ENCODE peak calls at places on chromosomes 2 and 18, in ten cellular contexts. One of them, this sample, is unnamed.

GRCh38 chr2:3728104-3729054 is 25.0 kb downstream of the DCDC2C start:
- DNase-seq in amniotic stem cell: peak
- DNase-seq in CD8-positive, alpha-beta T cell: no peak
- DNase-seq in T-helper 2 cell treated with Interferon-gamma antibody and Interleukin-4, amounts not matched to agents 5 μg/mL and 100 μg/mL, for 36 hours: no peak
- DNase-seq in activated CD4-positive, alpha-beta T cell treated with anti-CD3 and anti-CD28 coated beads, Interleukin-2, amount 50 U/mL, for 1 hour: no peak
- DNase-seq in mesendoderm: peak
- DNase-seq in HT1080: peak
- DNase-seq in Daoy: peak
- DNase-seq in IMR-90: peak
- DNase-seq in NCI-H1092: no peak
- DNase-seq in this sample: peak

GRCh38 chr2:168338292-168338691 is 90.9 kb upstream of the STK39 start:
- DNase-seq in amniotic stem cell: no peak
- DNase-seq in CD8-positive, alpha-beta T cell: no peak
- DNase-seq in T-helper 2 cell treated with Interferon-gamma antibody and Interleukin-4, amounts not matched to agents 5 μg/mL and 100 μg/mL, for 36 hours: no peak
- DNase-seq in activated CD4-positive, alpha-beta T cell treated with anti-CD3 and anti-CD28 coated beads, Interleukin-2, amount 50 U/mL, for 1 hour: no peak
- DNase-seq in mesendoderm: peak
- DNase-seq in HT1080: peak
- DNase-seq in Daoy: no peak
- DNase-seq in IMR-90: no peak
- DNase-seq in NCI-H1092: no peak
- DNase-seq in this sample: no peak

GRCh38 chr2:178767099-178768060 is 39.8 kb downstream of the TTN start:
- DNase-seq in amniotic stem cell: no peak
- DNase-seq in CD8-positive, alpha-beta T cell: no peak
- DNase-seq in T-helper 2 cell treated with Interferon-gamma antibody and Interleukin-4, amounts not matched to agents 5 μg/mL and 100 μg/mL, for 36 hours: no peak
- DNase-seq in activated CD4-positive, alpha-beta T cell treated with anti-CD3 and anti-CD28 coated beads, Interleukin-2, amount 50 U/mL, for 1 hour: no peak
- DNase-seq in mesendoderm: no peak
- DNase-seq in HT1080: no peak
- DNase-seq in Daoy: no peak
- DNase-seq in IMR-90: no peak
- DNase-seq in NCI-H1092: peak
- DNase-seq in this sample: no peak

GRCh38 chr2:148524519-148524919 is 120.0 kb upstream of the EPC2 start:
- DNase-seq in amniotic stem cell: no peak
- DNase-seq in CD8-positive, alpha-beta T cell: no peak
- DNase-seq in T-helper 2 cell treated with Interferon-gamma antibody and Interleukin-4, amounts not matched to agents 5 μg/mL and 100 μg/mL, for 36 hours: peak
- DNase-seq in activated CD4-positive, alpha-beta T cell treated with anti-CD3 and anti-CD28 coated beads, Interleukin-2, amount 50 U/mL, for 1 hour: peak
- DNase-seq in mesendoderm: no peak
- DNase-seq in HT1080: peak
- DNase-seq in Daoy: no peak
- DNase-seq in IMR-90: no peak
- DNase-seq in NCI-H1092: no peak
- DNase-seq in this sample: no peak

GRCh38 chr2:228541794-228542193 is 360.3 kb upstream of the SPHKAP start:
- DNase-seq in amniotic stem cell: no peak
- DNase-seq in CD8-positive, alpha-beta T cell: no peak
- DNase-seq in T-helper 2 cell treated with Interferon-gamma antibody and Interleukin-4, amounts not matched to agents 5 μg/mL and 100 μg/mL, for 36 hours: no peak
- DNase-seq in activated CD4-positive, alpha-beta T cell treated with anti-CD3 and anti-CD28 coated beads, Interleukin-2, amount 50 U/mL, for 1 hour: no peak
- DNase-seq in mesendoderm: no peak
- DNase-seq in HT1080: peak
- DNase-seq in Daoy: peak
- DNase-seq in IMR-90: peak
- DNase-seq in NCI-H1092: no peak
- DNase-seq in this sample: no peak

GRCh38 chr18:72324677-72325076 is 219.5 kb downstream of the CBLN2 start:
- DNase-seq in amniotic stem cell: no peak
- DNase-seq in CD8-positive, alpha-beta T cell: no peak
- DNase-seq in T-helper 2 cell treated with Interferon-gamma antibody and Interleukin-4, amounts not matched to agents 5 μg/mL and 100 μg/mL, for 36 hours: no peak
- DNase-seq in activated CD4-positive, alpha-beta T cell treated with anti-CD3 and anti-CD28 coated beads, Interleukin-2, amount 50 U/mL, for 1 hour: no peak
- DNase-seq in mesendoderm: no peak
- DNase-seq in HT1080: no peak
- DNase-seq in Daoy: no peak
- DNase-seq in IMR-90: no peak
- DNase-seq in NCI-H1092: no peak
- DNase-seq in this sample: no peak

GRCh38 chr18:79926715-79927596 is 24.5 kb downstream of the SLC66A2 start:
- DNase-seq in amniotic stem cell: no peak
- DNase-seq in CD8-positive, alpha-beta T cell: peak
- DNase-seq in T-helper 2 cell treated with Interferon-gamma antibody and Interleukin-4, amounts not matched to agents 5 μg/mL and 100 μg/mL, for 36 hours: no peak
- DNase-seq in activated CD4-positive, alpha-beta T cell treated with anti-CD3 and anti-CD28 coated beads, Interleukin-2, amount 50 U/mL, for 1 hour: no peak
- DNase-seq in mesendoderm: no peak
- DNase-seq in HT1080: no peak
- DNase-seq in Daoy: no peak
- DNase-seq in IMR-90: no peak
- DNase-seq in NCI-H1092: no peak
- DNase-seq in this sample: no peak

GRCh38 chr2:7671312-7671711 is 754.1 kb downstream of the RNF144A start:
- DNase-seq in amniotic stem cell: no peak
- DNase-seq in CD8-positive, alpha-beta T cell: no peak
- DNase-seq in T-helper 2 cell treated with Interferon-gamma antibody and Interleukin-4, amounts not matched to agents 5 μg/mL and 100 μg/mL, for 36 hours: no peak
- DNase-seq in activated CD4-positive, alpha-beta T cell treated with anti-CD3 and anti-CD28 coated beads, Interleukin-2, amount 50 U/mL, for 1 hour: no peak
- DNase-seq in mesendoderm: no peak
- DNase-seq in HT1080: no peak
- DNase-seq in Daoy: no peak
- DNase-seq in IMR-90: no peak
- DNase-seq in NCI-H1092: no peak
- DNase-seq in this sample: no peak

GRCh38 chr2:5540856-5541255 is 151.3 kb upstream of the SOX11 start:
- DNase-seq in amniotic stem cell: no peak
- DNase-seq in CD8-positive, alpha-beta T cell: no peak
- DNase-seq in T-helper 2 cell treated with Interferon-gamma antibody and Interleukin-4, amounts not matched to agents 5 μg/mL and 100 μg/mL, for 36 hours: no peak
- DNase-seq in activated CD4-positive, alpha-beta T cell treated with anti-CD3 and anti-CD28 coated beads, Interleukin-2, amount 50 U/mL, for 1 hour: no peak
- DNase-seq in mesendoderm: no peak
- DNase-seq in HT1080: no peak
- DNase-seq in Daoy: no peak
- DNase-seq in IMR-90: no peak
- DNase-seq in NCI-H1092: peak
- DNase-seq in this sample: no peak

GRCh38 chr2:220553150-220553549 is 925.7 kb downstream of the SLC4A3 start:
- DNase-seq in amniotic stem cell: no peak
- DNase-seq in CD8-positive, alpha-beta T cell: no peak
- DNase-seq in T-helper 2 cell treated with Interferon-gamma antibody and Interleukin-4, amounts not matched to agents 5 μg/mL and 100 μg/mL, for 36 hours: no peak
- DNase-seq in activated CD4-positive, alpha-beta T cell treated with anti-CD3 and anti-CD28 coated beads, Interleukin-2, amount 50 U/mL, for 1 hour: no peak
- DNase-seq in mesendoderm: no peak
- DNase-seq in HT1080: no peak
- DNase-seq in Daoy: no peak
- DNase-seq in IMR-90: peak
- DNase-seq in NCI-H1092: no peak
- DNase-seq in this sample: no peak

GRCh38 chr18:47397671-47398319 is 146.3 kb upstream of the SKOR2 start:
- DNase-seq in amniotic stem cell: no peak
- DNase-seq in CD8-positive, alpha-beta T cell: no peak
- DNase-seq in T-helper 2 cell treated with Interferon-gamma antibody and Interleukin-4, amounts not matched to agents 5 μg/mL and 100 μg/mL, for 36 hours: no peak
- DNase-seq in activated CD4-positive, alpha-beta T cell treated with anti-CD3 and anti-CD28 coated beads, Interleukin-2, amount 50 U/mL, for 1 hour: no peak
- DNase-seq in mesendoderm: peak
- DNase-seq in HT1080: no peak
- DNase-seq in Daoy: no peak
- DNase-seq in IMR-90: no peak
- DNase-seq in NCI-H1092: no peak
- DNase-seq in this sample: peak

GRCh38 chr2:207055254-207055653 is 110.5 kb downstream of the KLF7 start:
- DNase-seq in amniotic stem cell: no peak
- DNase-seq in CD8-positive, alpha-beta T cell: no peak
- DNase-seq in T-helper 2 cell treated with Interferon-gamma antibody and Interleukin-4, amounts not matched to agents 5 μg/mL and 100 μg/mL, for 36 hours: no peak
- DNase-seq in activated CD4-positive, alpha-beta T cell treated with anti-CD3 and anti-CD28 coated beads, Interleukin-2, amount 50 U/mL, for 1 hour: no peak
- DNase-seq in mesendoderm: no peak
- DNase-seq in HT1080: no peak
- DNase-seq in Daoy: no peak
- DNase-seq in IMR-90: no peak
- DNase-seq in NCI-H1092: no peak
- DNase-seq in this sample: no peak

GRCh38 chr2:8592736-8593135 is 89.1 kb upstream of the ID2 start:
- DNase-seq in amniotic stem cell: no peak
- DNase-seq in CD8-positive, alpha-beta T cell: no peak
- DNase-seq in T-helper 2 cell treated with Interferon-gamma antibody and Interleukin-4, amounts not matched to agents 5 μg/mL and 100 μg/mL, for 36 hours: no peak
- DNase-seq in activated CD4-positive, alpha-beta T cell treated with anti-CD3 and anti-CD28 coated beads, Interleukin-2, amount 50 U/mL, for 1 hour: no peak
- DNase-seq in mesendoderm: peak
- DNase-seq in HT1080: no peak
- DNase-seq in Daoy: no peak
- DNase-seq in IMR-90: no peak
- DNase-seq in NCI-H1092: no peak
- DNase-seq in this sample: no peak

GRCh38 chr2:196750977-196751631 is 48.4 kb downstream of the GTF3C3 start:
- DNase-seq in amniotic stem cell: peak
- DNase-seq in CD8-positive, alpha-beta T cell: peak
- DNase-seq in T-helper 2 cell treated with Interferon-gamma antibody and Interleukin-4, amounts not matched to agents 5 μg/mL and 100 μg/mL, for 36 hours: peak
- DNase-seq in activated CD4-positive, alpha-beta T cell treated with anti-CD3 and anti-CD28 coated beads, Interleukin-2, amount 50 U/mL, for 1 hour: peak
- DNase-seq in mesendoderm: peak
- DNase-seq in HT1080: peak
- DNase-seq in Daoy: peak
- DNase-seq in IMR-90: peak
- DNase-seq in NCI-H1092: no peak
- DNase-seq in this sample: peak

GRCh38 chr18:69444221-69444620 is 43.5 kb downstream of the DOK6 start:
- DNase-seq in amniotic stem cell: peak
- DNase-seq in CD8-positive, alpha-beta T cell: no peak
- DNase-seq in T-helper 2 cell treated with Interferon-gamma antibody and Interleukin-4, amounts not matched to agents 5 μg/mL and 100 μg/mL, for 36 hours: no peak
- DNase-seq in activated CD4-positive, alpha-beta T cell treated with anti-CD3 and anti-CD28 coated beads, Interleukin-2, amount 50 U/mL, for 1 hour: no peak
- DNase-seq in mesendoderm: no peak
- DNase-seq in HT1080: no peak
- DNase-seq in Daoy: no peak
- DNase-seq in IMR-90: no peak
- DNase-seq in NCI-H1092: no peak
- DNase-seq in this sample: no peak

GRCh38 chr2:180205616-180206271 is 198.6 kb upstream of the CWC22 start:
- DNase-seq in amniotic stem cell: no peak
- DNase-seq in CD8-positive, alpha-beta T cell: no peak
- DNase-seq in T-helper 2 cell treated with Interferon-gamma antibody and Interleukin-4, amounts not matched to agents 5 μg/mL and 100 μg/mL, for 36 hours: no peak
- DNase-seq in activated CD4-positive, alpha-beta T cell treated with anti-CD3 and anti-CD28 coated beads, Interleukin-2, amount 50 U/mL, for 1 hour: no peak
- DNase-seq in mesendoderm: no peak
- DNase-seq in HT1080: no peak
- DNase-seq in Daoy: no peak
- DNase-seq in IMR-90: no peak
- DNase-seq in NCI-H1092: no peak
- DNase-seq in this sample: no peak

GRCh38 chr2:23404426-23404825 is 19.4 kb downstream of the KLHL29 start:
- DNase-seq in amniotic stem cell: peak
- DNase-seq in CD8-positive, alpha-beta T cell: no peak
- DNase-seq in T-helper 2 cell treated with Interferon-gamma antibody and Interleukin-4, amounts not matched to agents 5 μg/mL and 100 μg/mL, for 36 hours: no peak
- DNase-seq in activated CD4-positive, alpha-beta T cell treated with anti-CD3 and anti-CD28 coated beads, Interleukin-2, amount 50 U/mL, for 1 hour: no peak
- DNase-seq in mesendoderm: peak
- DNase-seq in HT1080: peak
- DNase-seq in Daoy: peak
- DNase-seq in IMR-90: peak
- DNase-seq in NCI-H1092: peak
- DNase-seq in this sample: peak

GRCh38 chr2:8355046-8355445 is 326.8 kb upstream of the ID2 start:
- DNase-seq in amniotic stem cell: no peak
- DNase-seq in CD8-positive, alpha-beta T cell: no peak
- DNase-seq in T-helper 2 cell treated with Interferon-gamma antibody and Interleukin-4, amounts not matched to agents 5 μg/mL and 100 μg/mL, for 36 hours: no peak
- DNase-seq in activated CD4-positive, alpha-beta T cell treated with anti-CD3 and anti-CD28 coated beads, Interleukin-2, amount 50 U/mL, for 1 hour: no peak
- DNase-seq in mesendoderm: no peak
- DNase-seq in HT1080: no peak
- DNase-seq in Daoy: no peak
- DNase-seq in IMR-90: peak
- DNase-seq in NCI-H1092: no peak
- DNase-seq in this sample: no peak

GRCh38 chr2:1420746-1421480 is 7.7 kb downstream of the TPO start:
- DNase-seq in amniotic stem cell: no peak
- DNase-seq in CD8-positive, alpha-beta T cell: no peak
- DNase-seq in T-helper 2 cell treated with Interferon-gamma antibody and Interleukin-4, amounts not matched to agents 5 μg/mL and 100 μg/mL, for 36 hours: no peak
- DNase-seq in activated CD4-positive, alpha-beta T cell treated with anti-CD3 and anti-CD28 coated beads, Interleukin-2, amount 50 U/mL, for 1 hour: no peak
- DNase-seq in mesendoderm: no peak
- DNase-seq in HT1080: no peak
- DNase-seq in Daoy: no peak
- DNase-seq in IMR-90: no peak
- DNase-seq in NCI-H1092: no peak
- DNase-seq in this sample: no peak

GRCh38 chr2:70999362-70999761 is 4.7 kb upstream of the TEX261 start:
- DNase-seq in amniotic stem cell: no peak
- DNase-seq in CD8-positive, alpha-beta T cell: peak
- DNase-seq in T-helper 2 cell treated with Interferon-gamma antibody and Interleukin-4, amounts not matched to agents 5 μg/mL and 100 μg/mL, for 36 hours: no peak
- DNase-seq in activated CD4-positive, alpha-beta T cell treated with anti-CD3 and anti-CD28 coated beads, Interleukin-2, amount 50 U/mL, for 1 hour: no peak
- DNase-seq in mesendoderm: no peak
- DNase-seq in HT1080: no peak
- DNase-seq in Daoy: no peak
- DNase-seq in IMR-90: no peak
- DNase-seq in NCI-H1092: no peak
- DNase-seq in this sample: no peak

GRCh38 chr2:141038341-141038740 is 1092.5 kb downstream of the LRP1B start:
- DNase-seq in amniotic stem cell: no peak
- DNase-seq in CD8-positive, alpha-beta T cell: no peak
- DNase-seq in T-helper 2 cell treated with Interferon-gamma antibody and Interleukin-4, amounts not matched to agents 5 μg/mL and 100 μg/mL, for 36 hours: no peak
- DNase-seq in activated CD4-positive, alpha-beta T cell treated with anti-CD3 and anti-CD28 coated beads, Interleukin-2, amount 50 U/mL, for 1 hour: no peak
- DNase-seq in mesendoderm: no peak
- DNase-seq in HT1080: no peak
- DNase-seq in Daoy: no peak
- DNase-seq in IMR-90: no peak
- DNase-seq in NCI-H1092: no peak
- DNase-seq in this sample: no peak

GRCh38 chr2:72129676-72130340 is 17.9 kb downstream of the CYP26B1 start:
- DNase-seq in amniotic stem cell: no peak
- DNase-seq in CD8-positive, alpha-beta T cell: peak
- DNase-seq in T-helper 2 cell treated with Interferon-gamma antibody and Interleukin-4, amounts not matched to agents 5 μg/mL and 100 μg/mL, for 36 hours: no peak
- DNase-seq in activated CD4-positive, alpha-beta T cell treated with anti-CD3 and anti-CD28 coated beads, Interleukin-2, amount 50 U/mL, for 1 hour: no peak
- DNase-seq in mesendoderm: no peak
- DNase-seq in HT1080: no peak
- DNase-seq in Daoy: no peak
- DNase-seq in IMR-90: no peak
- DNase-seq in NCI-H1092: no peak
- DNase-seq in this sample: no peak

GRCh38 chr2:190887089-190887488 is 6.5 kb downstream of the GLS start:
- DNase-seq in amniotic stem cell: no peak
- DNase-seq in CD8-positive, alpha-beta T cell: no peak
- DNase-seq in T-helper 2 cell treated with Interferon-gamma antibody and Interleukin-4, amounts not matched to agents 5 μg/mL and 100 μg/mL, for 36 hours: no peak
- DNase-seq in activated CD4-positive, alpha-beta T cell treated with anti-CD3 and anti-CD28 coated beads, Interleukin-2, amount 50 U/mL, for 1 hour: no peak
- DNase-seq in mesendoderm: no peak
- DNase-seq in HT1080: peak
- DNase-seq in Daoy: peak
- DNase-seq in IMR-90: peak
- DNase-seq in NCI-H1092: no peak
- DNase-seq in this sample: no peak